ENCODE peak calls at places on chromosome 10, in six cellular contexts. W is fibroblast of mammary gland; P is IMR-90; R is BJ; O is CD8-positive, alpha-beta T cell; G is stomach. J is an unnamed sample.

GRCh38 chr10:76547352-76547972 is 1090.1 kb downstream of the KCNMA1 start:
- DNase-seq in W (peak; percentile 82), P (peak; percentile 77), R (no peak), O (no peak), G (peak; percentile 88), J (peak; percentile 46)

GRCh38 chr10:68333905-68334431 is 1.2 kb upstream of the PBLD start:
- DNase-seq in W (peak; percentile 12), P (no peak), R (no peak), O (no peak), G (no peak), J (no peak)

GRCh38 chr10:5938291-5938690 is 39.1 kb downstream of the IL15RA start:
- DNase-seq in W (no peak), P (no peak), R (no peak), O (no peak), G (no peak), J (no peak)

GRCh38 chr10:819326-819725 is 112.2 kb downstream of the LARP4B start:
- DNase-seq in W (peak; percentile 53), P (peak; percentile 55), R (peak; percentile 16), O (no peak), G (no peak), J (peak; percentile 29)

GRCh38 chr10:69287181-69287580 is 8.9 kb downstream of the HK1 start:
- DNase-seq in W (no peak), P (no peak), R (no peak), O (no peak), G (no peak), J (no peak)

GRCh38 chr10:103021897-103022286 is 103.8 kb downstream of the CNNM2 start:
- DNase-seq in W (peak; percentile 60), P (peak; percentile 97), R (no peak), O (no peak), G (peak; percentile 29), J (peak; percentile 64)

GRCh38 chr10:6348091-6348862 is 145.5 kb downstream of the PFKFB3 start:
- DNase-seq in W (no peak), P (no peak), R (peak; percentile 20), O (peak; percentile 94), G (peak; percentile 51), J (peak; percentile 7)

GRCh38 chr10:63717089-63717715 is 196.0 kb downstream of the REEP3 start:
- DNase-seq in W (no peak), P (no peak), R (no peak), O (no peak), G (no peak), J (no peak)

GRCh38 chr10:112988839-112989406 is 38.9 kb downstream of the TCF7L2 start:
- DNase-seq in W (no peak), P (no peak), R (no peak), O (no peak), G (no peak), J (no peak)

GRCh38 chr10:24007359-24007758 is 201.6 kb upstream of the KIAA1217 start:
- DNase-seq in W (no peak), P (no peak), R (no peak), O (no peak), G (no peak), J (no peak)

GRCh38 chr10:62580396-62580795 is 206.2 kb downstream of the ZNF365 start:
- DNase-seq in W (peak; percentile 83), P (peak; percentile 41), R (no peak), O (no peak), G (no peak), J (no peak)

GRCh38 chr10:106384541-106384940 is 780.0 kb downstream of the SORCS1 start:
- DNase-seq in W (peak; percentile 30), P (peak; percentile 17), R (no peak), O (no peak), G (no peak), J (no peak)

GRCh38 chr10:72038458-72039001 is 49.8 kb downstream of the SPOCK2 start:
- DNase-seq in W (peak; percentile 59), P (peak; percentile 64), R (peak; percentile 38), O (no peak), G (no peak), J (no peak)

GRCh38 chr10:95693668-95694534 is at the start of gene TCTN3:
- DNase-seq in W (peak; percentile 100), P (peak; percentile 100), R (peak; percentile 98), O (peak; percentile 97), G (peak; percentile 97), J (peak; percentile 99)

GRCh38 chr10:55989188-55989587 is 371.9 kb downstream of the ZWINT start:
- DNase-seq in W (no peak), P (no peak), R (no peak), O (no peak), G (no peak), J (no peak)
- TF ChIP-seq CTCF in W (no peak), P (no peak), R (no peak), O (no peak), G (no peak), J (no peak)

DNA sequence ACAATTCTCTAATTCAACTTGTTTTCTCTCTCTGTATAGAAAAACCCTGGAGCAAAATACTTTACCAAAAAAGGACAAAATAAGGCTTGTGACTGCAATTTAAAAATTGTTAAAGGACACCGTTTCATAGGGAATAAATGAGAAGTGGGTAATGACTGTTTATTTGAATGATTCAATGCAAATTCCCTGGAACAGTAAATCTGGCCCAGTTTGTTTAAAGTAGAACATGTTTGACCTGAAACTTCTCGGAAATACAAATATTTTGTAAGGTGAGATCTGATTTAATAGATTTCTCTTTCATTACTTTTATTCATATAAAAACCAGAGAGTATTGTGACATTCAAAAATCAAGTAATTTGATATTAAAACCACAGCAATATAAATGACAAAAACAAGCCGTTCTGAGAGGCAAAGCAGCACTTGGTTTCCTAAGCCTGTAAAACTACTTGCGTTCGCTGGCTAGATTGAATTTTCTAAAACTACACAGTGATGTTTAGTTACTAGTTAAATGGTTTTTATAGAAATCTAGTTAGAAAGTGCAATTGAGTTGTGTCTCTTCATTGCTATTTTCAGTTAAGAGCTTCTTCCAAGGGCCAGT is 76.8 kb upstream of the PITRM1 start:
- DNase-seq in W (no peak), P (no peak), R (no peak), O (no peak), G (no peak), J (no peak)
- H3K4me3 ChIP-seq in W (no peak overlapping the region), P (no peak overlapping the region), R (no peak overlapping the region), O (no peak overlapping the region), G (no peak overlapping the region), J (no peak overlapping the region)

DNA sequence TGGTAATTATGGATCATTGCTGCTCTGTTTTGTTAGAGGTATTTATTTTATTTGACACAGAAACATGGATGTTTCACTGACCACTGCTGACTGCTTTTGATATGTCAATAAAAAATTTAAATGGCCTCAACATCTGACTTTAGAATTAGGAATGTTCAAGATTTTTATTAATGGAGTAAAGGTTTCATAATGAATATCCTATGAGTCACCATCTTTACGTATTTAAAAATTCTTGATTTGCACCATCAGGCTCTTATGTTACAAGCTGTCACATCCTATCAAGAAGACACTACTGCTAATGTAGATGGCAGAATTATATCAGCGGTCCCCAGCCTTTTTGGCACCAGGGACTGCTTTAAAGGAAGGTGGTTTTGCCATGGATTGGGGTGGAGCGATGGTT is 578.7 kb upstream of the NRP1 start:
- DNase-seq in W (peak; percentile 51), P (peak; percentile 16), R (no peak), O (no peak), G (no peak), J (no peak)
- TF ChIP-seq CTCF in W (no peak), P (no peak), R (no peak), O (no peak), G (no peak), J (no peak)

DNA sequence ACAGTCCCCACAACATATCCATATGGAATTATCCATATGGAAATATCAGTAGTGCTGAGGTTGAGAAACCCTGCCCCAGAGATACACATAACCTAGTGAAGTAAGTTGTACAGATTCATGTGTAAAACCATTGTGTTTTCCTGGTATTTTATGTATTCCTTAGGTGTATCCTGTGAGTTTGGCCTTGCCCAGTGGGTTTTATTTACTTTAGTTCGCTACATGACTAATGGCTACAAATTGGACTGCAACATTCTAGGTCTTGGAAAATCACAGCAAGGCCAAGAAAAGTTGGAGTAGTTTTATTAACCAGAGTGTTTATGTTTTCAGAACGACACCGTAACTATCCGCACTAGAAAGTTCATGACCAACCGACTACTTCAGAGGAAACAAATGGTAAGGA is 1.4 kb downstream of the RPS24 start:
- DNase-seq in W (peak; percentile 31), P (peak; percentile 28), R (no peak), O (no peak), G (no peak), J (no peak)
- H3K4me3 ChIP-seq in W (peak overlapping the region; percentile 72), P (peak overlapping the region; percentile 69), R (peak overlapping the region; percentile 86), O (peak overlapping the region; percentile 74), G (peak overlapping the region; percentile 78), J (peak overlapping the region; percentile 95)

DNA sequence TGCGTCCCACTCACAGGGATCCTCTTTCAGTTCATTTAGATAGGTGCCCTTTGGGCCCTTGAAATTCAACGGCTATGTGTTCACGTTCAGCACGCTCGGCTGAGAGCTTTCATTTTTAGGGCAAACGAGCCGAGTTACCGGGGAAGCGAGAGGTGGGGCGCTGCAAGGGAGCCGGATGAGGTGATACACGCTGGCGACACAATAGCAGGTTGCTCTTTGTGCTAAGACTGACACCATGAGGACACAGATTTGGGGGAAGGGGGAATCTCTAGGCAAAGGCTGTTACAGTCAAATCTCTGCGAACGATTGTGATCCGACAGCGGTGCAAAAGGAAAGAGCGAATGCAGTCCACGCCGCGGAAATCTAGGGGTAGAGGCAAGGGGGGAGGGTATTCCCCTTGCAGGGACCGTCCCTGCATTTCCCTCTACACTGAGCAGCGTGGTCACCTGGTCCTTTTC is 660 bp downstream of the KLLN start:
- DNase-seq in W (no peak), P (peak; percentile 57), R (no peak), O (peak; percentile 83), G (peak; percentile 31), J (no peak)
- TF ChIP-seq CTCF in W (no peak), P (no peak), R (peak; percentile 3), O (no peak), G (no peak), J (no peak)

GRCh38 chr10:133420028-133420427 is 4.4 kb downstream of the SPRN start:
- DNase-seq in W (no peak), P (no peak), R (no peak), O (no peak), G (no peak), J (no peak)

GRCh38 chr10:133421336-133422222 is 2.8 kb downstream of the SPRN start:
- DNase-seq in W (no peak), P (no peak), R (no peak), O (no peak), G (no peak), J (no peak)

GRCh38 chr10:133420579-133420978 is 3.8 kb downstream of the SPRN start:
- DNase-seq in W (no peak), P (no peak), R (no peak), O (no peak), G (no peak), J (no peak)

GRCh38 chr10:133422223-133422820 is 2.1 kb downstream of the SPRN start:
- DNase-seq in W (no peak), P (no peak), R (no peak), O (no peak), G (no peak), J (no peak)

GRCh38 chr10:133422821-133423771 is 1.3 kb downstream of the SPRN start:
- DNase-seq in W (no peak), P (no peak), R (no peak), O (no peak), G (peak; percentile 22), J (no peak)
- H3K4me3 ChIP-seq in W (no peak overlapping the region), P (peak overlapping the region; percentile 4), R (peak overlapping the region; percentile 13), O (no peak overlapping the region), G (no peak overlapping the region), J (no peak overlapping the region)